ENCODE peak calls at places on chromosomes 12 and 14, in seven cellular contexts. V is testis, K is A549, S is mammary epithelial cell, L is cardiac muscle cell, E is lower lobe of right lung, R is stomach. G is an unnamed sample. For H3K4me1, the result is how much of the 10 kb centered on the place peaks cover.

GRCh38 chr12:26768611-26769603 is 64.1 kb downstream of the ITPR2 start:
- DNase-seq in L (no peak), K (no peak), S (no peak), V (no peak), E (no peak), R (no peak), G (no peak)

GRCh38 chr14:87600236-87600635 is 392.7 kb downstream of the GALC start:
- DNase-seq in L (no peak), K (no peak), S (no peak), R (no peak), E (no peak), V (no peak), G (no peak)

GRCh38 chr12:109553471-109553870 is 19.8 kb downstream of the MMAB start:
- DNase-seq in L (no peak), V (no peak), K (no peak), R (no peak), S (no peak), E (no peak), G (no peak)

GRCh38 chr14:101624579-101624978 is 63.3 kb downstream of the DIO3 start:
- DNase-seq in R (no peak), V (peak), S (no peak), K (no peak), L (peak), E (no peak), G (no peak)

GRCh38 chr14:69091695-69092094 is 61.2 kb downstream of the DCAF5 start:
- DNase-seq in R (no peak), V (no peak), K (no peak), E (no peak), S (no peak), L (no peak), G (no peak)

GRCh38 chr14:78902010-78902623 is 731.9 kb downstream of the NRXN3 start:
- DNase-seq in K (no peak), R (peak), V (peak), S (peak), L (peak), E (no peak), G (peak)

GRCh38 chr12:32603858-32604257 is 75.2 kb upstream of the DNM1L start:
- DNase-seq in L (peak), S (peak), E (no peak), K (no peak), R (no peak), V (no peak), G (no peak)

GRCh38 chr12:130438711-130439110 is 101.0 kb downstream of the PIWIL1 start:
- DNase-seq in R (no peak), V (no peak), S (no peak), K (no peak), L (no peak), E (peak), G (no peak)

GRCh38 chr12:12705833-12706520 is 10.0 kb upstream of the GPR19 start:
- DNase-seq in V (no peak), R (peak), E (no peak), L (no peak), S (no peak), K (no peak), G (no peak)

GRCh38 chr12:15558915-15559528 is 230.2 kb downstream of the EPS8 start:
- DNase-seq in L (peak), R (no peak), E (no peak), V (no peak), K (no peak), S (peak), G (no peak)

GRCh38 chr12:75478395-75478794 is 2.2 kb upstream of the GLIPR1 start:
- DNase-seq in R (no peak), S (peak), K (no peak), V (no peak), E (no peak), L (peak), G (no peak)

GRCh38 chr12:85725991-85726390 is 110.2 kb downstream of the RASSF9 start:
- DNase-seq in E (no peak), V (no peak), L (peak), K (no peak), R (no peak), S (no peak), G (no peak)

GRCh38 chr12:24418157-24418556 is 468.7 kb upstream of the SOX5 start:
- DNase-seq in V (no peak), S (no peak), R (no peak), K (no peak), L (no peak), E (no peak), G (no peak)

GRCh38 chr14:98580131-98580678 is 691.8 kb downstream of the BCL11B start:
- DNase-seq in S (peak), R (no peak), L (no peak), E (no peak), K (no peak), V (no peak), G (no peak)

GRCh38 chr12:122031342-122032216 is 9.9 kb downstream of the BCL7A start:
- DNase-seq in E (peak), L (peak), R (peak), S (no peak), V (peak), K (peak), G (peak)

GRCh38 chr12:111076611-111077451 is 156.5 kb upstream of the MYL2 start:
- DNase-seq in V (no peak), K (no peak), L (no peak), S (no peak), E (no peak), R (peak), G (no peak)
- TF ChIP-seq CTCF in V (no peak), K (no peak), L (no peak), S (no peak), E (no peak), R (no peak), G (no peak)

GRCh38 chr14:70901218-70901772 is 6.0 kb upstream of the PCNX1 start:
- DNase-seq in V (no peak), K (no peak), L (peak), E (no peak), S (no peak), R (no peak), G (no peak)
- H3K4me1 ChIP-seq in V (under half), K (under half), L (under half), E (under half), S (under half), R (under half), G (under half)

GRCh38 chr14:29536886-29537511 is 390.6 kb downstream of the PRKD1 start:
- DNase-seq in R (no peak), K (no peak), V (no peak), E (no peak), L (peak), S (no peak), G (no peak)
- TF ChIP-seq CTCF in R (no peak), K (peak), V (peak), E (peak), L (peak), S (no peak), G (peak)

GRCh38 chr14:104147346-104148125 is 9.1 kb downstream of the KIF26A start:
- DNase-seq in E (peak), L (no peak), K (no peak), V (no peak), R (no peak), S (no peak), G (no peak)
- H3K4me1 ChIP-seq in E (under half), L (under half), K (under half), V (under half), R (under half), S (under half), G (under half)